ENCODE peak calls at places on chromosomes 4 and X, in eight cellular contexts. F, J, K, P, R, U, M and H are unnamed samples.
A peak's percentile ranks its signal among the peaks of the same experiment; 100 is the strongest.

GRCh38 chrX:22795680-22796079 is 204.1 kb upstream of the DDX53 start:
- DNase-seq in K (no peak), R (no peak), U (peak; percentile 87), J (no peak), M (peak; percentile 9), P (no peak), F (no peak), H (peak; percentile 62)

GRCh38 chrX:13087322-13088154 is 43.1 kb upstream of the FAM9C start:
- DNase-seq in R (peak; percentile 70), F (no peak), J (peak; percentile 62), P (no peak), U (peak; percentile 95), M (peak; percentile 85), K (peak; percentile 89), H (no peak)

GRCh38 chrX:19879742-19880378 is 7.5 kb downstream of the SH3KBP1 start:
- DNase-seq in J (no peak), M (no peak), U (no peak), P (no peak), R (no peak), K (no peak), F (no peak), H (no peak)

GRCh38 chrX:39242187-39242586 is 440.9 kb downstream of the MID1IP1 start:
- DNase-seq in J (no peak), U (peak; percentile 14), M (peak; percentile 59), F (peak; percentile 6), R (no peak), P (peak; percentile 42), K (peak; percentile 17), H (peak; percentile 55)

GRCh38 chr4:150817017-150817416 is 198.1 kb downstream of the LRBA start:
- DNase-seq in U (no peak), P (no peak), R (no peak), J (no peak), K (no peak), M (no peak), F (no peak), H (no peak)

GRCh38 chr4:76690906-76691275 is 207.1 kb downstream of the SOWAHB start:
- DNase-seq in P (no peak), F (peak; percentile 57), K (no peak), U (no peak), R (peak; percentile 24), M (peak; percentile 47), J (no peak), H (no peak)

GRCh38 chrX:154021131-154021611 is 1.5 kb upstream of the IRAK1 start:
- DNase-seq in J (no peak), M (no peak), K (no peak), P (no peak), R (peak; percentile 56), U (no peak), F (peak; percentile 46), H (peak; percentile 44)

GRCh38 chr4:175935016-175935661 is 123.1 kb upstream of the GPM6A start:
- DNase-seq in F (no peak), R (no peak), J (peak; percentile 81), P (no peak), M (peak; percentile 85), K (no peak), U (peak; percentile 47), H (peak; percentile 10)

GRCh38 chrX:7448123-7448522 is 300.2 kb upstream of the PUDP start:
- DNase-seq in U (no peak), R (no peak), K (no peak), F (no peak), J (no peak), M (no peak), P (no peak), H (no peak)

GRCh38 chr4:3413675-3414420 is 27.9 kb upstream of the HGFAC start:
- DNase-seq in P (peak; percentile 27), R (no peak), K (no peak), M (no peak), J (no peak), U (no peak), F (no peak), H (no peak)

GRCh38 chr4:8319731-8320385 is 50.3 kb downstream of the HTRA3 start:
- DNase-seq in R (no peak), P (no peak), M (no peak), K (no peak), U (peak; percentile 37), J (no peak), F (peak; percentile 56), H (no peak)

DNA sequence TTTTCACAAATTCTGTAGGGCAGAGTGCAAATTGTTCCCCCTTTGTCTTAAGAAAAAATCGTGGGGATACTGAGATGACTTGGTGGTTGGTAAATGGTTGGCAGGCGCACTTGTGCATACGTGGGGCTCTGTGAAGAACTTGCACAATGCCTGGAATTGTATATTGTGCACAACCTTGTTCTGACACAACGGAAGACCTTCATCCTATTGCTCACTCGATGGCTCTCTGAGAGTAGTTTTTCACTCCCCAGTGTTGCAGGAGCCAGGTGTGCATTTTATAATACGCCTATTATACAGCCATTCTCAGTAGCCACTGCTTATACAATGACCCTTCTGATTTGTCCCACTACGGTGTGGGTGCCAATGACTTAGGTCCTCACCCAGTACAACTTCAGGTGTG is 150.1 kb downstream of the SPRY1 start:
- DNase-seq in J (no peak), R (no peak), F (no peak), U (no peak), K (no peak), M (no peak), P (no peak), H (peak; percentile 7)
- H3K4me2 ChIP-seq in J (peak overlapping the region; percentile 69), R (no peak overlapping the region), F (no peak overlapping the region), U (peak overlapping the region; percentile 4), K (no peak overlapping the region), M (peak overlapping the region; percentile 61), P (no peak overlapping the region), H (peak overlapping the region; percentile 66)

GRCh38 chr4:85725727-85726170 is 250.8 kb downstream of the ARHGAP24 start:
- DNase-seq in J (no peak), P (no peak), K (peak; percentile 85), R (no peak), U (no peak), F (peak; percentile 21), M (no peak), H (peak; percentile 25)
- H3K4me2 ChIP-seq in J (no peak overlapping the region), P (no peak overlapping the region), K (peak overlapping the region; percentile 66), R (no peak overlapping the region), U (no peak overlapping the region), F (no peak overlapping the region), M (no peak overlapping the region), H (no peak overlapping the region)

DNA sequence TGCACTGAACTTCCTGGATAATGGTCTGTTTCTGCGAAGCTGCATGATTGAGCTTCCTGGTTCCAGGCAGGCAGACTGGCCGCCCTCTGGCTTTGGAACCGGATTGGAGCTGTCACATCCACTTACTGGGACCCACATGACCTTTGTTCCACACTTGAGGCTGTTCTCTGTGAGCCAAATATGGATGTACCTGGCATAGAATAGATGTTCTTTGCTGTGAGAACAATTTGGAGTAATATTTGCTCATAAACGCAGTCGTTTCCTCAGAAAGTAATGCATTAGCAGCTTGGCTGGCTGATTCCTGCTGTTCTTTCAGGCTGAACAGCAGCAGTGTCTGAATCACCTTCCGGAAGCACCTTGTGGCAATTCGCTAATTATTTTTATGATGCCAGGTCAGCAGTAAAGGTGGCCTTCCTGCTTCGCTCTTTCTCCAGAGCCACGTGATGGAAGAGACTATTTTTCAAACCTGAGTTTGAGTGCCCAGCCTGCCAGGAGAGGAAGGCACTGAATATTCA is 78.1 kb upstream of the BOD1L1 start:
- DNase-seq in K (no peak), P (peak; percentile 28), F (no peak), M (peak; percentile 64), R (no peak), J (peak; percentile 87), U (peak; percentile 81), H (no peak)
- H3K4me2 ChIP-seq in K (no peak overlapping the region), P (no peak overlapping the region), F (no peak overlapping the region), M (peak overlapping the region; percentile 66), R (no peak overlapping the region), J (peak overlapping the region; percentile 49), U (peak overlapping the region; percentile 79), H (no peak overlapping the region)

GRCh38 chr4:27003602-27004238 is 143.1 kb downstream of the STIM2 start:
- DNase-seq in F (peak; percentile 72), U (no peak), R (peak; percentile 59), M (peak; percentile 37), J (no peak), P (no peak), K (peak; percentile 38), H (no peak)

GRCh38 chr4:27007507-27007906 is 146.9 kb downstream of the STIM2 start:
- DNase-seq in F (peak; percentile 49), K (peak; percentile 33), J (no peak), U (no peak), P (no peak), R (peak; percentile 35), M (no peak), H (no peak)

GRCh38 chr4:27006646-27007045 is 146.0 kb downstream of the STIM2 start:
- DNase-seq in P (no peak), R (no peak), F (no peak), K (peak; percentile 72), J (no peak), M (no peak), U (no peak), H (no peak)

GRCh38 chr4:27006247-27006603 is 145.6 kb downstream of the STIM2 start:
- DNase-seq in J (no peak), U (no peak), R (peak; percentile 36), P (no peak), M (peak; percentile 15), F (peak; percentile 75), K (no peak), H (no peak)

DNA sequence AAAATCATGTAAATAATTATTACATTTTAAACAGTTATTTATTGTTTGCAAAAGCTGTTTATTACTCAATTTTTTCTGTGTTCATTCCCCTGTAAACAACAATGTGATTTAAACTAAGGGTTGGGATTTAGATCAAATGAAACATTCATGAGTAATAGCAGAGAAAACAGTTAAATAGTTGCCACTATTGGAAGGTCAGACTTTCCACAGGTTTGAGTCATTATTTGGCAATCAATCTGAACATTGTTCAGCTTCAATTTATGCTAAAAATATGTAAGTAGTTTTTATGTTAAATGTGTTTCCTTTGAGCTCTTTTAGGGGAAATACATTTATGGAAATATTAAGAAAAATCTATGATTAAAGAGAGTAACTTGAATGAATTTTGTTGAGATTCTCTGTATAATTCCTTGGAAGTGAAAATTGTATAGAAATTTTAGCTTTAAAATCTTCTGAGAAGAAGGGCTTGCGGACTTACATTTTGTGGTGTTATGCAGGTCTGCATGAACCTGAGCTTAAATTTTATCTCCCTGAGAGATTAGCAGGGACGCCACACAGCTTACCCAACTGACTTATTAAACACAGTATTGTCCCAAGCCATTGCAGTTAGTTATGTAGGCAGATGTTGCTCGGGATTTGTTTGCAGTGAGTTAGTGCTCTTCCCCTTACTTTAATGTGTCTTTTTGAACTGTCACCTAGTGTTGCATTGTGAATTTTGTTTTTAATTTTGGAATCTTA is 145.0 kb downstream of the STIM2 start:
- DNase-seq in J (no peak), U (peak; percentile 67), P (no peak), R (peak; percentile 78), F (peak; percentile 78), M (peak; percentile 85), K (no peak), H (no peak)
- H3K4me2 ChIP-seq in J (no peak overlapping the region), U (peak overlapping the region; percentile 46), P (no peak overlapping the region), R (peak overlapping the region; percentile 89), F (peak overlapping the region; percentile 92), M (peak overlapping the region; percentile 81), K (peak overlapping the region; percentile 63), H (no peak overlapping the region)